ENCODE peak calls at places on chromosomes 7 and 10, in four cellular contexts. R is BJ, F is GM13976, J is D721Med. H is an unnamed sample.

GRCh38 chr10:101195921-101196320 is 33.3 kb downstream of the LBX1 start:
- DNase-seq in R (no peak), F (no peak), J (peak), H (no peak)

GRCh38 chr10:15106352-15107013 is 9.3 kb downstream of the RPP38 start:
- DNase-seq in F (peak), J (peak), R (no peak), H (peak)

GRCh38 chr7:102989161-102989560 is 76.4 kb downstream of the LRRC17 start:
- DNase-seq in R (no peak), J (no peak), F (no peak), H (no peak)

GRCh38 chr7:13800694-13801448 is 188.6 kb downstream of the ETV1 start:
- DNase-seq in R (no peak), J (no peak), F (no peak), H (peak)

GRCh38 chr7:3404490-3404889 is 103.4 kb downstream of the SDK1 start:
- DNase-seq in F (no peak), R (no peak), J (no peak), H (no peak)

GRCh38 chr7:74544706-74545469 is 91.2 kb downstream of the GTF2IRD1 start:
- DNase-seq in F (peak), J (no peak), R (no peak), H (peak)

GRCh38 chr10:47383254-47384147 is 592 bp downstream of the ZNF488 start:
- DNase-seq in R (no peak), J (no peak), F (peak), H (no peak)

GRCh38 chr10:119750391-119751230 is 24.8 kb downstream of the INPP5F start:
- DNase-seq in R (no peak), J (no peak), F (peak), H (peak)

GRCh38 chr7:155277385-155277994 is 20.2 kb upstream of the INSIG1 start:
- DNase-seq in R (no peak), J (no peak), F (no peak), H (peak)

GRCh38 chr10:117920956-117921355 is 125.8 kb downstream of the RAB11FIP2 start:
- DNase-seq in R (no peak), J (no peak), F (no peak), H (no peak)

GRCh38 chr7:41416208-41416595 is 286.7 kb downstream of the INHBA start:
- DNase-seq in F (no peak), R (no peak), J (no peak), H (no peak)

GRCh38 chr10:3950676-3951275 is 165.8 kb upstream of the KLF6 start:
- DNase-seq in F (no peak), R (no peak), J (no peak), H (peak)

GRCh38 chr7:4738711-4739527 is 36.5 kb upstream of the AP5Z1 start:
- DNase-seq in J (no peak), R (no peak), F (no peak), H (peak)

GRCh38 chr10:87613766-87614165 is 45.9 kb upstream of the PAPSS2 start:
- DNase-seq in R (peak), F (no peak), J (no peak), H (no peak)

GRCh38 chr10:109062371-109062770 is 860.9 kb downstream of the XPNPEP1 start:
- DNase-seq in F (no peak), J (no peak), R (no peak), H (no peak)

GRCh38 chr10:57946833-57947232 is 320.9 kb downstream of the IPMK start:
- DNase-seq in F (no peak), J (no peak), R (no peak), H (no peak)

GRCh38 chr10:87850742-87851205 is 12.6 kb downstream of the KLLN start:
- DNase-seq in R (no peak), F (peak), J (no peak), H (peak)

GRCh38 chr7:76281006-76281705 is 21.3 kb upstream of the HSPB1 start:
- DNase-seq in F (no peak), R (no peak), J (no peak), H (no peak)

GRCh38 chr7:43926193-43927043 is at the start of gene UBE2D4:
- DNase-seq in R (no peak), J (peak), F (peak), H (peak)

GRCh38 chr10:22648547-22648961 is 65.8 kb downstream of the PIP4K2A start:
- DNase-seq in R (peak), J (no peak), F (no peak), H (no peak)

GRCh38 chr7:155878674-155879073 is 66.4 kb upstream of the SHH start:
- DNase-seq in R (no peak), J (no peak), F (no peak), H (no peak)

GRCh38 chr7:132618956-132619305 is 42.7 kb upstream of the PLXNA4 start:
- DNase-seq in R (no peak), F (no peak), J (no peak), H (no peak)

GRCh38 chr7:44059219-44060090 is 5.9 kb downstream of the PGAM2 start:
- DNase-seq in F (peak), R (no peak), J (no peak), H (peak)

GRCh38 chr7:73978681-73979563 is 49.1 kb upstream of the ELN start:
- DNase-seq in J (no peak), F (peak), R (no peak), H (peak)

GRCh38 chr10:29691564-29692064 is 56.8 kb upstream of the SVIL start:
- DNase-seq in F (no peak), R (no peak), J (no peak), H (no peak)

GRCh38 chr10:4073912-4074311 is 288.9 kb upstream of the KLF6 start:
- DNase-seq in R (peak), J (no peak), F (no peak), H (no peak)

GRCh38 chr7:6577369-6578113 is at the start of gene ZDHHC4:
- DNase-seq in J (peak), R (peak), F (peak), H (peak)
- TF ChIP-seq CTCF in J (no peak), R (no peak), F (no peak), H (no peak)

GRCh38 chr7:20267482-20267881 is 50.3 kb upstream of the MACC1 start:
- DNase-seq in J (no peak), F (no peak), R (no peak), H (peak)
- TF ChIP-seq CTCF in J (no peak), F (no peak), R (no peak), H (no peak)

DNA sequence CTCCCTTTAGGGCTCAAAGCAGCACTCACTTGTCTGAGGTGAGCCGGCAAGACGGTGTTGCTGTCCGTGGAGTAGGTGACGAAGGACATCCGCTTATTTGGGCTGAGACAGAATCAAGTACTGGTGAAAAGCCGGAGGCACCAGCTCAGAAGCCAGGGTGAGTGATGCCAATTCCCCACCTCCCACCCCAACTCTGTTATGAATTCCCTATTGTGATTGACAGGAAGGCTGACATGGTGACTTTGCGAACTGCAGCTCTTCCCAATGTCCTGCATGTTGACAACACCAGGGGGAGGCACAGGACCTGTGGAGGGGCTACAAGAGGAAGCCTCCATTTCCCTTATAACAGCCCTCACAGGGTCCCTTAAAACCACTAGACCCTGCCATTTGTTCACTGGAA is 52.3 kb upstream of the MSMB start:
- DNase-seq in J (no peak), R (no peak), F (no peak), H (no peak)
- TF ChIP-seq CTCF in J (no peak), R (no peak), F (no peak), H (no peak)

DNA sequence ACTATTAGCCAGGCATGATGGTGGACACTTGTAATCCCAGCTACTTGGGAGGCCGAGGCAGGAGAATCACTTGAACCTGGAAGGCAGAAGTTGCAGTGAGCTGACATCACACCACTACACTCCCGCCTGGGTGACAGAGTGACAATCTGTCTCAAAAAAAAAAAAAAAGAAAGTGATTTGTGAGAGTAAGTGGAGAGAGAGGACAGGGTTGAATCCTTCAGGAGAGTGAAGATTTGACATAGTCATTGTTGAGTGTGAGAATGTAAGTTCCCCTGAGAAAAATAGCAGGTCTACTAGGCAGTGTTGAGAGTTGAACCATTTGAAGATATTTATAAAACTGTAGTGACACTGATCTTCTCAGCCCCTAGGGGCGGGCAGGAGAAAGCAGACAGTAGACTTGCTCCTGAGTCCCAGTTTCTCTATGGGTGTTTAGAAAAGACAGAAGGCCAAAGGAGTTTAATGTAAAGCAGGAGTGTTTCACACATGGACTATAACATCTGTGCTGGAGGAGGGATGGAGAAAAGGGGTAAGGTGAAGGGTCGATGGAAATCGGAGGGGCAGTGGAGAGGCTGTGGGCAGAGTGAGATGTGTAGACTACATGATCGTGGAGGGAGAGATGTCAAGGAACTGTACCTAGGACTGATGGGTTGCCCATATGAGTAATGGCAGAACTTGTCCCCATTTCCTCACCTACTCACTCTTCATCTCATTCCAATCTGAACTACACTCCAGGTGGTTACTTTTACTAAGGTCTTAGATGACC is 13.7 kb upstream of the LAMB4 start:
- DNase-seq in J (no peak), F (no peak), R (no peak), H (no peak)
- TF ChIP-seq CTCF in J (no peak), F (no peak), R (no peak), H (no peak)

GRCh38 chr7:107149863-107150262 is 18.9 kb upstream of the HBP1 start:
- DNase-seq in F (no peak), J (no peak), R (no peak), H (no peak)

GRCh38 chr7:107148721-107149120 is 20.1 kb upstream of the HBP1 start:
- DNase-seq in J (no peak), R (no peak), F (no peak), H (no peak)

GRCh38 chr7:107150375-107151073 is 18.3 kb upstream of the HBP1 start:
- DNase-seq in J (no peak), F (peak), R (peak), H (peak)

GRCh38 chr7:107145072-107145838 is 23.5 kb upstream of the HBP1 start:
- DNase-seq in F (no peak), R (no peak), J (no peak), H (no peak)

GRCh38 chr7:107147464-107148214 is 21.2 kb upstream of the HBP1 start:
- DNase-seq in F (peak), R (no peak), J (no peak), H (peak)
- TF ChIP-seq CTCF in F (peak), R (peak), J (peak), H (peak)

DNA sequence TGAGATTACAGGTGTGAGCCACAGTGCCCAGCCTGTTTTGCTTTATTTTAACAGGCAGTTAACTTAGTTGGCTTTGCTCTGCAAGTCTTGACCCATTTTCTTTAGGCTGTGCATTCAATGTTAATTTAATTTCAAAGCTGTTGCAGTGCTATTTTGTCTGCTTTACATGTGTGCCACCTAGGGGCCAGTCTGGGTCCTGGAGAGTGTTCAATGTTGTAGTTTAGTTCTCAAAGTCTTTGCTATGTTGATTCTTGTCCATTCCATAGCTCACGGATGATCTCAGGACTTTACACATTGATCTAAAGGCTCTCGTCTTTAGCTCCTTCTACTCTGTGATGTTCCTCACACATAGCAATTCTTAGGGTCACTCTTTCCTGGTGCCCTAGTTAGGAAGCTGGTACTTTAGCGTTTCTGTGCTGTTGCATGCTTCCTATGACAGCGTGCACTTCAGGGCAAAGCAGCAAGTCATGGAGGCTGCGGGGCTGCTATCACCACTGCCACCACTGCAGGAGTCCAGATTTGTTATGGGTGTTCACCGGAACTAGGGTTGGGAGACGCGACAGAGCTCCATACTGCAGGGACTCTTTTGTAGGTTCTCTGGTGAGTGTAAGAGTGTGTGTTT is 16.4 kb upstream of the ABCA13 start:
- DNase-seq in R (no peak), J (no peak), F (no peak), H (peak)
- TF ChIP-seq CTCF in R (peak), J (peak), F (peak), H (peak)

DNA sequence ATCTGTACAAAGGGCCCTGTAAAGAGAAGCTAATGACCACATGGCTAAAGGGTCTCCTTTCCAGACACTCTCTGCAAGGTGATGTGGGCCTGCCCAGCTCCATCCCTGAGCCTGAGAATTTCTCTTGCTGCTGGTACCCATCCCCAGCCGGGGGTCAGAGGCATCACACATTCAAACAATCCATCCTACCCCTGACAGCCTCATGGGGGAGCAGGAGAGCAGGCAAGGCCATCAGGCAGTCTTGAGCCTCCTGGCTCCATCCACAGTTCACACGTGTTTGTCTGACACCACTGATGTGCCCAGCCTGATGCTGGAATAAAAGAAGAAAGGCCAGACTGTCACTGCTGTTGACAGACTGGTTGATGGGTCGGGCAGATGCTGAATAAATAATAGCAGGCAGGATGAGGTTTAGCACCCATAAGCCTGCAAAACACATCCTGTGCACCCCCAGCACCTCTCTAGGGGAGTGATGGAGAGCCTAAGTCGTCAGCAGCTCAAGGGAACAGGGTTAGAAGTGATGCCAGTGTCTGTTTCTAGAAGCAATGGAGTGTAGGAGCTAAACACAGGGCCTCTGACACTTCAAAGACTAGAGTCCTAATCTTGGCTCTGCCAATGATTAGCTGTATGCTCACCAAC is 43.5 kb downstream of the TLL2 start:
- DNase-seq in F (peak), R (no peak), J (peak), H (peak)
- TF ChIP-seq CTCF in F (peak), R (peak), J (peak), H (peak)

DNA sequence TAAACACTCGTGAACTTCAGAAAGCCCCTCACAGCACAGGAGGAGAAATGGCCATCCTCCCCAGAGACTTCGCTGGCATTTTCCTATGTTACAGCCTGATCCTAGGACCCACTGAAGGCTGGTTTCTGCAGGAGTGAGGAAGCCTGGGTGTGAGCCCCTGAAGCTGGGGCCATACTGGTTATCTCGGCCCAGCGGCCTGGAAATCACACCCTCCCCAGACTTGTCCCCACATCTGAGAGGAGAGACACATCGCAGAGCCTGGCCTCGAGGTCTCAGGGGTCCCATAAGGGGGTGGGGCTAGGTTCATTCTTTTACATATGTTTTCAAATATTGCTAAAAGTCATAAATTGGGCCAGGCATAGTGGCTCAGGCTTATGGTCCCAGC is 17.5 kb upstream of the RET start:
- DNase-seq in F (no peak), R (no peak), J (no peak), H (no peak)
- TF ChIP-seq CTCF in F (no peak), R (no peak), J (no peak), H (no peak)

H was measured in activated CD8-positive, alpha-beta T cell treated with anti-CD3 and anti-CD28 coated beads for 36 hours.